ENCODE peak calls at places on chromosomes 16 and 17, in six cellular contexts. E, R, V, B, M and Y are unnamed samples.

GRCh38 chr16:71933913-71934696 is 38.8 kb downstream of the IST1 start:
- DNase-seq in E (no peak), R (peak), V (no peak), B (no peak), M (no peak), Y (no peak)

GRCh38 chr17:75970011-75970523 is 8.9 kb downstream of the ACOX1 start:
- DNase-seq in E (no peak), R (peak), V (no peak), B (peak), M (peak), Y (no peak)

GRCh38 chr16:2425825-2426430 is 3.3 kb upstream of the CCNF start:
- DNase-seq in E (no peak), R (no peak), V (no peak), B (no peak), M (no peak), Y (no peak)

GRCh38 chr16:79629003-79629402 is 28.5 kb upstream of the MAF start:
- DNase-seq in E (no peak), R (no peak), V (no peak), B (no peak), M (no peak), Y (no peak)

GRCh38 chr17:34579979-34580684 is 750 bp downstream of the TMEM132E start:
- DNase-seq in E (no peak), R (no peak), V (no peak), B (peak), M (peak), Y (peak)

GRCh38 chr16:31362476-31363405 is 7.8 kb downstream of the ITGAX start:
- DNase-seq in E (no peak), R (no peak), V (no peak), B (no peak), M (no peak), Y (no peak)

GRCh38 chr16:14399397-14400284 is 230.4 kb downstream of the PARN start:
- DNase-seq in E (no peak), R (peak), V (peak), B (no peak), M (no peak), Y (no peak)

GRCh38 chr17:50559674-50560184 is 786 bp upstream of the CACNA1G start:
- DNase-seq in E (peak), R (peak), V (no peak), B (peak), M (peak), Y (peak)

GRCh38 chr17:65785109-65785508 is 223.7 kb upstream of the AXIN2 start:
- DNase-seq in E (no peak), R (peak), V (no peak), B (no peak), M (no peak), Y (no peak)

GRCh38 chr17:219696-220095 is 38.2 kb upstream of the DOC2B start:
- DNase-seq in E (no peak), R (no peak), V (no peak), B (no peak), M (no peak), Y (no peak)

GRCh38 chr17:45371414-45372324 is 54.8 kb upstream of the MAP3K14 start:
- DNase-seq in E (peak), R (peak), V (no peak), B (peak), M (peak), Y (peak)

GRCh38 chr16:28231763-28232162 is 20.0 kb upstream of the XPO6 start:
- DNase-seq in E (no peak), R (no peak), V (no peak), B (no peak), M (no peak), Y (no peak)

GRCh38 chr16:75464130-75464918 is at the start of gene TMEM170A:
- DNase-seq in E (peak), R (peak), V (peak), B (peak), M (peak), Y (peak)

GRCh38 chr17:39000021-39000601 is 32.9 kb upstream of the FBXO47 start:
- DNase-seq in E (no peak), R (peak), V (no peak), B (no peak), M (no peak), Y (no peak)

GRCh38 chr17:79914813-79915740 is 75.8 kb upstream of the CBX4 start:
- DNase-seq in E (no peak), R (no peak), V (no peak), B (no peak), M (no peak), Y (no peak)

GRCh38 chr16:57533618-57534336 is 2.6 kb downstream of the CCDC102A start:
- DNase-seq in E (peak), R (no peak), V (no peak), B (peak), M (no peak), Y (peak)

GRCh38 chr17:74152591-74153455 is 50.7 kb upstream of the RPL38 start:
- DNase-seq in E (peak), R (no peak), V (no peak), B (peak), M (peak), Y (peak)

GRCh38 chr17:77371117-77371887 is 230.5 kb downstream of the SEC14L1 start:
- DNase-seq in E (no peak), R (peak), V (no peak), B (no peak), M (no peak), Y (no peak)

GRCh38 chr17:44200478-44201155 is 933 bp upstream of the ATXN7L3 start:
- DNase-seq in E (no peak), R (no peak), V (no peak), B (no peak), M (peak), Y (no peak)

GRCh38 chr16:13961099-13961811 is 41.3 kb downstream of the ERCC4 start:
- DNase-seq in E (no peak), R (peak), V (no peak), B (no peak), M (no peak), Y (no peak)

GRCh38 chr17:74516561-74516960 is 14.7 kb downstream of the CD300LB start:
- DNase-seq in E (peak), R (no peak), V (no peak), B (no peak), M (no peak), Y (no peak)

GRCh38 chr17:73571524-73572130 is 72.6 kb downstream of the SDK2 start:
- DNase-seq in E (no peak), R (no peak), V (no peak), B (no peak), M (no peak), Y (no peak)

GRCh38 chr17:43382776-43383175 is 16.0 kb upstream of the ARL4D start:
- DNase-seq in E (no peak), R (no peak), V (no peak), B (no peak), M (no peak), Y (no peak)

GRCh38 chr17:49031965-49032928 is 35.1 kb downstream of the IGF2BP1 start:
- DNase-seq in E (peak), R (peak), V (peak), B (peak), M (peak), Y (peak)

GRCh38 chr17:2101448-2102257 is 46.8 kb downstream of the HIC1 start:
- DNase-seq in E (peak), R (no peak), V (no peak), B (no peak), M (no peak), Y (no peak)

DNA sequence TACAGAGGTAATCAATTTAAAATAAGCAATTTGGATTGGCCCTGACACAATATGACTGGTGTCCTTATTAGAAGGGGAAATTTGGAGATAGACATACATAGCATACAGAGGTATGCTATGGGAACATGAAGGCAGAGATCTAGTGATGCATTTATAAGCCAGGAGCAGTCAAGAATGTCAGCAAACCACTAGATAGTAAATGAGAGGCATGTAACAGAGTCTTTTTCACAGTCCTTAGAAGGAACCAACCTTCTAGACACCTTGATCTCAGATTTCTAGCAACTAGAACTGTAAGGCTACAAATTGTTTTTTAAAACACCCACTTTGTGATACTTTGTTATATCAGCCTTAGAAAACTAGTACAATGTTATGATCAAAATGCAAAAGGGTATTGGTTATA is 54.3 kb upstream of the CA10 start:
- DNase-seq in E (no peak), R (no peak), V (no peak), B (no peak), M (no peak), Y (no peak)
- H3K9ac ChIP-seq in E (no peak), R (no peak), V (no peak), B (no peak), M (no peak), Y (no peak)

DNA sequence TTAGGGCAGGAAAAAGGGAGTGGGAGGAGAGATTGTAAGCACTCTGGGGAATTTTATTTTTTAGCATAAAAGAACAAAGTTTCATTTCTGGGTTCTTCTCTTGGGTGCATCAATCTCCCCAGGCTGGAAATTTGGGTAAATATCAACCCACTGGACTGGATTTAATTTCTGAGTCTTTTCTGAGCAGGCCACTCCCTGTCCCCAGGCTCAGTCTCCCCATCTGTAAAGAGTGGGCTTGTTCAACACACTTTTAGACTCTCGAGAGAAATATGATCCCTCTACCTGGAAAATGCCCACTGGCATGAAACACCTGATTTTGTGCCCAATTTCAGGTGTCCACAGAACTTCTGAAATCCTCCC is 617 bp upstream of the VTN start:
- DNase-seq in E (no peak), R (no peak), V (no peak), B (no peak), M (no peak), Y (no peak)
- H3K27ac ChIP-seq in E (peak), R (peak), V (no peak), B (peak), M (no peak), Y (no peak)

DNA sequence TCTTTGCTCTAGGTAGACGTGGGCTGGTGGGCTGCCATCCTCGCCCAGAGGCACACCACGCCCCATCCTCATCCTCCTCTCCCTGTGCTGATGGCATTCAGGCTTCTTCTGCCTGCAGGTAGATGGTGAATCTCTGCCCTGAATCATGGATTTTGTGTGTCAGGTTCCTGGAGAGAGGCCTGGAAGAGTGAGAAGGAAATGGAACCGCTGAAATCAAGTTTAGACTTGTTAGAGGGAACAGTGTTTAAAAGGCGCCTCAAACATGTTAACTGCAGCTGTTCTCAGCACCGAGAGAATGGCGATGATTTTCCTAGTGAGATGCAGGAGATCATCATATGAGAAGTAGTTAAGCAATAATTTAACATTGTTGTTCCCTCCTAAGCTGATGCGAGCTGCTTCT is 744.3 kb upstream of the EEF2KMT start:
- DNase-seq in E (no peak), R (no peak), V (no peak), B (no peak), M (no peak), Y (no peak)
- H3K9ac ChIP-seq in E (no peak), R (no peak), V (no peak), B (no peak), M (no peak), Y (no peak)

GRCh38 chr16:84481051-84481735 is 23.3 kb downstream of the MEAK7 start:
- DNase-seq in E (peak), R (no peak), V (no peak), B (no peak), M (no peak), Y (no peak)

GRCh38 chr16:84482001-84482891 is 22.2 kb downstream of the MEAK7 start:
- DNase-seq in E (peak), R (no peak), V (no peak), B (peak), M (no peak), Y (no peak)

GRCh38 chr16:84478172-84478948 is 26.1 kb downstream of the MEAK7 start:
- DNase-seq in E (no peak), R (peak), V (no peak), B (no peak), M (no peak), Y (no peak)

GRCh38 chr16:84477661-84478060 is 26.8 kb downstream of the MEAK7 start:
- DNase-seq in E (no peak), R (no peak), V (no peak), B (no peak), M (no peak), Y (no peak)

DNA sequence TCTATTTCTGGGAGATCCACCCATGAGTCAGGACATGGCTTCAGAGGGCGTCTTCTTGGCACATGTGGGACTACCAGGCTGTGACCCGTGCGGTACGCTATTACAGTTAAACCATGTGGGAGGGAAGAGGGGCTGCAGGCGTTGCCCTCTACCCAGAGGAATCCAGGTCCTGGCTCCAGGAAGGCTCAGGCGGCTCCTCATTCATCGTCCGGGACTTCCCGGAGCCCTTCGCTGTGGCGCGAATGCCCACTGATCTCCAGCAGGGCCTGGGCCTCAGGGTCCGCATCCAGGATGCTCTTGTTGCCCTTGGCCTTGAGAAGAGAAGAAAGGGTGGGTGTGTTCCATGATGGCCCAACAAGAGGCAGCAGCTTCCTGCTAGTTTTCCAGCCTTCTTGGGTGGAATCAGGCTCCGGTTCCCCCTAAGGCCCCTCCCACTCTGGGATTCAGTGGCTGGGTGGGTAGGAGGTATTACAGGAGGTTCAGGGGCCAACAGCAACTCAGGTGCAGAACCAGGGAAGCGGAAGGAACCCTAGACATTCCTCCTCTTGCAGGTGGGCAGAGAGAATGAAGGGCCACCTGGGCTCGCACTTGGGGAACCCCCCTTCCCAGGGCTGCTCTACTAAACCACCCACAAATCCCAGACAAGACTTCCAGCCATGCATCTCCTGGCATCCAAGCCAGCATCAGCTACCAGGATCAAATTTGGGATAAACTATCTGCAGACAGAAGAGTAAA is 24.6 kb downstream of the MEAK7 start:
- DNase-seq in E (no peak), R (no peak), V (no peak), B (no peak), M (no peak), Y (no peak)
- H3K27ac ChIP-seq in E (no peak), R (no peak), V (no peak), B (no peak), M (no peak), Y (no peak)

GRCh38 chr16:17278988-17279387 is 191.8 kb downstream of the XYLT1 start:
- DNase-seq in E (no peak), R (no peak), V (no peak), B (no peak), M (no peak), Y (no peak)

GRCh38 chr16:17276610-17277009 is 194.2 kb downstream of the XYLT1 start:
- DNase-seq in E (no peak), R (no peak), V (no peak), B (no peak), M (no peak), Y (no peak)

GRCh38 chr16:17275076-17275732 is 195.6 kb downstream of the XYLT1 start:
- DNase-seq in E (peak), R (no peak), V (no peak), B (no peak), M (no peak), Y (no peak)

GRCh38 chr16:17275989-17276530 is 194.7 kb downstream of the XYLT1 start:
- DNase-seq in E (no peak), R (no peak), V (no peak), B (no peak), M (no peak), Y (no peak)

GRCh38 chr16:17277981-17278381 is 192.8 kb downstream of the XYLT1 start:
- DNase-seq in E (peak), R (peak), V (no peak), B (no peak), M (peak), Y (peak)
- H3K9ac ChIP-seq in E (no peak), R (no peak), V (no peak), B (no peak), M (no peak), Y (no peak)

GRCh38 chr16:17548825-17549224 is 78.1 kb upstream of the XYLT1 start:
- DNase-seq in E (no peak), R (no peak), V (no peak), B (no peak), M (no peak), Y (no peak)

GRCh38 chr16:17557480-17557879 is 86.7 kb upstream of the XYLT1 start:
- DNase-seq in E (no peak), R (no peak), V (no peak), B (no peak), M (no peak), Y (no peak)

GRCh38 chr16:17556276-17557052 is 85.7 kb upstream of the XYLT1 start:
- DNase-seq in E (no peak), R (peak), V (no peak), B (peak), M (peak), Y (peak)

GRCh38 chr16:17555176-17555575 is 84.4 kb upstream of the XYLT1 start:
- DNase-seq in E (no peak), R (peak), V (no peak), B (no peak), M (no peak), Y (no peak)

GRCh38 chr16:17552351-17552750 is 81.6 kb upstream of the XYLT1 start:
- DNase-seq in E (no peak), R (no peak), V (no peak), B (no peak), M (no peak), Y (no peak)
- H3K27ac ChIP-seq in E (no peak), R (no peak), V (no peak), B (no peak), M (no peak), Y (no peak)

GRCh38 chr16:89172171-89172900 is 788 bp downstream of the CDH15 start:
- DNase-seq in E (no peak), R (no peak), V (no peak), B (no peak), M (no peak), Y (no peak)

GRCh38 chr16:89168381-89169189 is 3.0 kb upstream of the CDH15 start:
- DNase-seq in E (no peak), R (no peak), V (no peak), B (no peak), M (no peak), Y (no peak)

GRCh38 chr16:89171216-89172170 is at the start of gene CDH15:
- DNase-seq in E (peak), R (peak), V (peak), B (peak), M (peak), Y (peak)

GRCh38 chr16:89169778-89170177 is 1.8 kb upstream of the CDH15 start:
- DNase-seq in E (no peak), R (no peak), V (no peak), B (no peak), M (no peak), Y (no peak)

GRCh38 chr16:89170346-89171215 is 967 bp upstream of the CDH15 start:
- DNase-seq in E (peak), R (no peak), V (no peak), B (no peak), M (peak), Y (peak)
- H3K9ac ChIP-seq in E (no peak), R (no peak), V (no peak), B (no peak), M (no peak), Y (no peak)

GRCh38 chr17:81391268-81391963 is 3.8 kb upstream of the BAHCC1 start:
- DNase-seq in E (no peak), R (no peak), V (no peak), B (no peak), M (no peak), Y (no peak)
- H3K27ac ChIP-seq in E (peak), R (peak), V (no peak), B (peak), M (no peak), Y (peak)

GRCh38 chr17:64190468-64190867 is 60.5 kb upstream of the ERN1 start:
- DNase-seq in E (no peak), R (no peak), V (no peak), B (peak), M (no peak), Y (no peak)

GRCh38 chr17:64186171-64187092 is 56.5 kb upstream of the ERN1 start:
- DNase-seq in E (no peak), R (no peak), V (no peak), B (no peak), M (no peak), Y (no peak)

GRCh38 chr17:64185101-64185500 is 55.2 kb upstream of the ERN1 start:
- DNase-seq in E (no peak), R (no peak), V (no peak), B (no peak), M (no peak), Y (no peak)

GRCh38 chr17:64188088-64188487 is 58.1 kb upstream of the ERN1 start:
- DNase-seq in E (no peak), R (no peak), V (no peak), B (no peak), M (no peak), Y (no peak)

DNA sequence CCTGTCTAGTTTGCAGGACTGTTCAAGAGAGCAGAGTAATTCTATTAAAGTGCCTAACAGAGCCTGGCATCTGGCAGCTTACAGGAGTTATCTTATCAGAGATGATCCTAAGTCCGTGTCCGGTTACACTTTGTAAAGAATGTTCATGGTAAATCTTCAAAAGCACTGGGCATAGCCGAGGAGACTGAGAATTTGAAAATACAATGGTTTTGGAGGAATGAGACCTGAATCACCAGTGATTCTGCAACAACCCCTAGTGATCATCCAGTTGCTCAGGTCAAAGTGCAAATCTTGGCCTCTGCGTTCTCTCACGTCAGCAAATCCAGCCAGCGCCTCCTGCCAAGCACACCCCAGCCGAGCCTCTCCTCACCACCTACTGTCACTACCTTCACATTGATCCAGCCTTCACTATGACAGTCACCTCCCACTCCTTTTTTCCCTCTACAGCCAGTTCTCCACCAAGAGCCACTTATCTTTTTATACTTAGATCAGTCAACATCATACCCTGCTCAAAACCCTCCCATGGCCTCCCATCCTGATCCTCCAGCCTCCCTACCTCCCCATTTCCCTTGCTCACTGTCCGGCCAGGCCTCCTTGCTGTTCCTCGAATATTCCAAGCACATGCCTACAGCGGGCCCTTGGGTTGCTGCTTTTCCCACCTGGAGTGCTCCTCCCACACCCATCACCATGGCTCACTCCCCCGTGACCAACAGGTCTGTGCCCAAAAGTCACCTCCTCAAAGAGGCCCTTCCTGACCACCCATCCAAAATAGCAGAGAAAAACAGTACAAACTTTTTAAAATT is 57.4 kb upstream of the ERN1 start:
- DNase-seq in E (no peak), R (no peak), V (no peak), B (no peak), M (no peak), Y (no peak)
- H3K9ac ChIP-seq in E (no peak), R (no peak), V (no peak), B (no peak), M (no peak), Y (no peak)